ENCODE peak calls at places on chromosomes 2 and 18, in five cellular contexts. Y, K, N, H and F are unnamed samples.

GRCh38 chr2:45469314-45470099 is 141.6 kb downstream of the SRBD1 start:
- DNase-seq in Y (no peak), K (no peak), N (no peak), H (no peak), F (peak; percentile 65)

GRCh38 chr18:61435064-61435652 is 101.9 kb downstream of the CDH20 start:
- DNase-seq in Y (no peak), K (no peak), N (peak; percentile 74), H (peak; percentile 10), F (no peak)

GRCh38 chr2:53334610-53335009 is 433.0 kb upstream of the CHAC2 start:
- DNase-seq in Y (no peak), K (no peak), N (no peak), H (no peak), F (no peak)

GRCh38 chr2:223562078-223562477 is 40.1 kb downstream of the SCG2 start:
- DNase-seq in Y (no peak), K (no peak), N (no peak), H (no peak), F (no peak)

GRCh38 chr2:231398585-231398984 is 3.1 kb downstream of the B3GNT7 start:
- DNase-seq in Y (no peak), K (no peak), N (no peak), H (no peak), F (no peak)

GRCh38 chr2:118670281-118670680 is 177.2 kb downstream of the EN1 start:
- DNase-seq in Y (no peak), K (no peak), N (no peak), H (no peak), F (no peak)

GRCh38 chr2:234245945-234246344 is 195.4 kb downstream of the SPP2 start:
- DNase-seq in Y (peak; percentile 62), K (no peak), N (no peak), H (no peak), F (no peak)

GRCh38 chr2:234147335-234147861 is 96.9 kb downstream of the SPP2 start:
- DNase-seq in Y (no peak), K (no peak), N (no peak), H (no peak), F (no peak)

GRCh38 chr18:3794537-3795348 is 344.8 kb downstream of the TGIF1 start:
- DNase-seq in Y (peak; percentile 96), K (no peak), N (peak; percentile 34), H (peak; percentile 21), F (peak; percentile 36)

GRCh38 chr2:9356336-9356735 is 67.0 kb downstream of the ITGB1BP1 start:
- DNase-seq in Y (no peak), K (no peak), N (no peak), H (no peak), F (no peak)

GRCh38 chr18:62183578-62184195 is 3.2 kb downstream of the PIGN start:
- DNase-seq in Y (no peak), K (no peak), N (peak; percentile 71), H (peak; percentile 74), F (peak; percentile 55)

GRCh38 chr2:189178007-189178406 is 1.6 kb downstream of the COL5A2 start:
- DNase-seq in Y (no peak), K (no peak), N (no peak), H (peak; percentile 30), F (no peak)

GRCh38 chr18:13797157-13797611 is 26.8 kb upstream of the MC5R start:
- DNase-seq in Y (no peak), K (no peak), N (no peak), H (no peak), F (no peak)

GRCh38 chr2:240961878-240962277 is 36.5 kb upstream of the SNED1 start:
- DNase-seq in Y (no peak), K (no peak), N (no peak), H (no peak), F (no peak)

GRCh38 chr18:50662177-50662576 is 102.3 kb downstream of the MAPK4 start:
- DNase-seq in Y (no peak), K (no peak), N (peak; percentile 73), H (peak; percentile 35), F (peak; percentile 54)

GRCh38 chr2:196160101-196160500 is 11.3 kb downstream of the STK17B start:
- DNase-seq in Y (peak; percentile 75), K (no peak), N (peak; percentile 76), H (peak; percentile 36), F (no peak)

GRCh38 chr2:86552889-86553288 is 10.4 kb downstream of the CHMP3 start:
- DNase-seq in Y (no peak), K (no peak), N (no peak), H (no peak), F (no peak)

GRCh38 chr18:67211646-67212045 is 304.9 kb downstream of the DSEL start:
- DNase-seq in Y (no peak), K (no peak), N (no peak), H (no peak), F (no peak)

GRCh38 chr2:11129598-11130449 is 25.4 kb upstream of the SLC66A3 start:
- DNase-seq in Y (no peak), K (peak; percentile 81), N (peak; percentile 93), H (peak; percentile 92), F (peak; percentile 87)

GRCh38 chr18:23141022-23141999 is 6.0 kb downstream of the CABLES1 start:
- DNase-seq in Y (no peak), K (no peak), N (no peak), H (peak; percentile 88), F (peak; percentile 83)

GRCh38 chr18:58858591-58859468 is 5.8 kb upstream of the ZNF532 start:
- DNase-seq in Y (no peak), K (no peak), N (no peak), H (no peak), F (no peak)

GRCh38 chr18:10020176-10020575 is 106.4 kb downstream of the VAPA start:
- DNase-seq in Y (no peak), K (no peak), N (no peak), H (no peak), F (no peak)

GRCh38 chr18:48961547-48961946 is 10.8 kb upstream of the SMAD7 start:
- DNase-seq in Y (no peak), K (no peak), N (no peak), H (peak; percentile 32), F (no peak)

GRCh38 chr18:73408434-73408833 is 540.6 kb upstream of the NETO1 start:
- DNase-seq in Y (no peak), K (no peak), N (peak; percentile 44), H (no peak), F (no peak)

GRCh38 chr2:187689372-187689771 is 135.1 kb upstream of the TFPI start:
- DNase-seq in Y (no peak), K (no peak), N (no peak), H (no peak), F (no peak)

GRCh38 chr2:134360750-134361487 is 107.0 kb downstream of the MGAT5 start:
- DNase-seq in Y (no peak), K (no peak), N (no peak), H (no peak), F (peak; percentile 28)

DNA sequence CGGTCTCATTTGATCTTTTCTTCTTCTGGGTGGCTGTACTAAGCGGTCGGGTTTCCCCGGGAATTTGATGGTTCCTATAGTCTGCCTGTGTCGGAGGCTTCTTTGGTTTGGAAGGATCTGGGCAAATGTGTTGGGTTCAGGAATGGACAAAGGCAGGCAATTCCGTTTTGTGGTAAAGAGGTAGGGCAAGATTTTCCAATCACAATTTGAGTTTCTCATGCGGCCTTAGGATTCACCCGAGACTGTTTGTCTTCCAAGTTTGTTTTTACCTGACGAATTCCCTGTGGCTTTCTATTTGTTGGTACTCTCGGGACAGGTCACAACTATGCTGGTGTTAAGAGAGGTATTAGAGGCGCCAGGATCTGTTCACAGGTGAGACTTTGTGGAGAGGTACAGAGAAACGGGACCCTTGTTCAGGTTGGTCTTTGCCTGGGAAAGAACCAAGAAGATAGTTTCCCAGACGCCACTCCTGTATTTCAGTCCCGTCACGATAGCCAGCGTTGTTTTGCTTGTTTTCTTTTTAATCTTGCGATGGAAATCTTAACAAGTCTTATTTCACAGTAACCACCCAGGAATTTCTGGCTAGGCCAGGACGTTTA is 3.0 kb downstream of the SP5 start:
- DNase-seq in Y (no peak), K (no peak), N (peak; percentile 25), H (no peak), F (no peak)
- H3K4me3 ChIP-seq in Y (no peak overlapping the region), K (no peak overlapping the region), N (no peak overlapping the region), H (no peak overlapping the region), F (no peak overlapping the region)

GRCh38 chr18:45997689-45998088 is 30.6 kb upstream of the EPG5 start:
- DNase-seq in Y (no peak), K (no peak), N (peak; percentile 17), H (no peak), F (no peak)
- H3K4me3 ChIP-seq in Y (no peak overlapping the region), K (no peak overlapping the region), N (no peak overlapping the region), H (no peak overlapping the region), F (no peak overlapping the region)

GRCh38 chr2:73987948-73988700 is 3.4 kb downstream of the TET3 start:
- DNase-seq in Y (no peak), K (no peak), N (no peak), H (no peak), F (no peak)
- H3K4me3 ChIP-seq in Y (peak overlapping the region; percentile 20), K (no peak overlapping the region), N (peak overlapping the region; percentile 38), H (peak overlapping the region; percentile 30), F (no peak overlapping the region)

GRCh38 chr2:221569342-221570278 is 2.5 kb downstream of the EPHA4 start:
- DNase-seq in Y (no peak), K (no peak), N (peak; percentile 67), H (no peak), F (no peak)

GRCh38 chr2:221567231-221567760 is 4.8 kb downstream of the EPHA4 start:
- DNase-seq in Y (no peak), K (no peak), N (no peak), H (no peak), F (no peak)

GRCh38 chr2:221570321-221571107 is 1.6 kb downstream of the EPHA4 start:
- DNase-seq in Y (no peak), K (no peak), N (peak; percentile 43), H (peak; percentile 57), F (no peak)

GRCh38 chr2:221567809-221568208 is 4.3 kb downstream of the EPHA4 start:
- DNase-seq in Y (no peak), K (no peak), N (no peak), H (no peak), F (no peak)

DNA sequence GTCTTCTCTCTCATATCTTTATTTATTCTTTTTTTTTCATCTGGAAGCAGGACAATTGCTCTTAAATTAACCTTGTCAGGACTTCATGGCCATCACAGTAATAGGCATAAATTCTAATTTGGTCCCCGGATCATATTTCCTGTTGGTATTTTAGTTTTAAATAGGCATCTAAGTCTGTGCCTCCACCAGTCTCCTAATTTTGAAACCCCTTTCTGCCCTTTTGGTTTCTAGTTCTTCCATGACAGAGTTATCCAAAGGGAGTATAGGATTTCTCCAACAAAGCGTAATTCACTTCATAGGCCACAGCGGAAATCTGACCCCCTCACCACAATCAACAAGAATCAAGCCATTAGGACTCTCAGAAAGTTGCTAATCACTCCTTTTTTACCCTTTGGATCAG is 3.8 kb downstream of the EPHA4 start:
- DNase-seq in Y (no peak), K (no peak), N (no peak), H (no peak), F (no peak)
- H3K4me3 ChIP-seq in Y (no peak overlapping the region), K (no peak overlapping the region), N (peak overlapping the region; percentile 93), H (no peak overlapping the region), F (no peak overlapping the region)

GRCh38 chr2:71004857-71005256 is 10.2 kb upstream of the TEX261 start:
- DNase-seq in Y (no peak), K (no peak), N (no peak), H (no peak), F (no peak)
- H3K4me3 ChIP-seq in Y (no peak overlapping the region), K (no peak overlapping the region), N (no peak overlapping the region), H (no peak overlapping the region), F (no peak overlapping the region)

DNA sequence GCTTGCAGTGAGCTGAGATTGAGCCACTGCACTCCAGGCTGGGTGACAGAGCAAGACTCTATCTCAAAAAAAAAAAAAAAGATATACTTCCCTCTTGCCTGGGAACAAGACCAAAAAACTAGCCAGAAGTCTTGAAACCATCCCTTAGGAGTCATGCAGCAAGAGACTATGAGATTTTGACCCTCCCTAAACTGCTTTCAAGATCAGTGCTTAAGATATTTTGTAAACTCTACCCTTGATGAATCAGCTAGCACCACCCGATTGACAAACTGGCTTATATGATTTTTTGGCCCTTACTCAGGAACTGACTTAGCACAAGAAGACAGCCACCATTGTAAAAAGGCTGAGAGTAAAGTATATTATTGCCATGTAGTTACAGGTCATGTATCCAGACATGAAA is 3.8 kb downstream of the SULT1C3 start:
- DNase-seq in Y (no peak), K (no peak), N (no peak), H (no peak), F (no peak)
- H3K4me3 ChIP-seq in Y (no peak overlapping the region), K (no peak overlapping the region), N (no peak overlapping the region), H (no peak overlapping the region), F (no peak overlapping the region)